ENCODE peak calls at places on chromosomes 3 and 15, in seven cellular contexts. Z is NCI-H2171 treated with DMSO at 0.1 percent for 48 hours; O is T1000; K is iPS-NIHi11; Y is stimulated activated CD8-positive, alpha-beta memory T cell treated with anti-CD3 and anti-CD28 coated beads, Interleukin-15, amount 100 ng/mL, for 1 hour; P is CD4-positive, alpha-beta memory T cell; M is CD4-positive, alpha-beta T cell. C is an unnamed sample.

GRCh38 chr3:72203613-72204349 is 418.8 kb upstream of the PROK2 start:
- DNase-seq in Z (no peak), P (no peak), M (no peak), Y (no peak), O (no peak), K (no peak), C (no peak)

GRCh38 chr3:172713316-172713715 is 2.4 kb upstream of the NCEH1 start:
- DNase-seq in O (no peak), M (no peak), Y (no peak), Z (peak), K (no peak), P (no peak), C (no peak)

GRCh38 chr15:100054539-100054938 is 287.2 kb downstream of the ADAMTS17 start:
- DNase-seq in P (no peak), M (no peak), Z (no peak), O (no peak), K (no peak), Y (no peak), C (no peak)

GRCh38 chr3:129389572-129389937 is 38.9 kb downstream of the EFCAB12 start:
- DNase-seq in P (no peak), Z (no peak), M (no peak), K (no peak), O (no peak), Y (no peak), C (no peak)

GRCh38 chr3:172031957-172032356 is 7.4 kb upstream of the FNDC3B start:
- DNase-seq in Y (no peak), Z (no peak), M (no peak), O (no peak), K (no peak), P (no peak), C (no peak)

GRCh38 chr3:149813367-149814281 is 609 bp downstream of the RNF13 start:
- DNase-seq in P (peak), Z (peak), Y (no peak), M (no peak), O (no peak), K (peak), C (no peak)

GRCh38 chr3:167163580-167163979 is 216.5 kb downstream of the ZBBX start:
- DNase-seq in M (no peak), O (no peak), Y (no peak), K (no peak), Z (no peak), P (no peak), C (no peak)

GRCh38 chr3:27861047-27862036 is 139.2 kb upstream of the EOMES start:
- DNase-seq in P (peak), Y (no peak), Z (no peak), O (no peak), M (no peak), K (no peak), C (no peak)

GRCh38 chr3:149180057-149180573 is 41.5 kb downstream of the CP start:
- DNase-seq in K (peak), P (no peak), Z (no peak), M (no peak), Y (no peak), O (peak), C (no peak)

GRCh38 chr3:160837394-160837975 is 81.5 kb downstream of the PPM1L start:
- DNase-seq in Z (no peak), O (no peak), K (no peak), Y (no peak), M (no peak), P (no peak), C (no peak)

GRCh38 chr3:45566205-45566604 is 28.3 kb upstream of the LIMD1 start:
- DNase-seq in Y (no peak), K (no peak), M (no peak), P (no peak), O (no peak), Z (no peak), C (no peak)

GRCh38 chr3:16427309-16427965 is 86.1 kb downstream of the RFTN1 start:
- DNase-seq in M (no peak), O (peak), Y (no peak), Z (no peak), K (no peak), P (no peak), C (no peak)

GRCh38 chr15:78090422-78090821 is 1.9 kb upstream of the SH2D7 start:
- DNase-seq in K (no peak), Y (no peak), O (no peak), M (no peak), Z (no peak), P (no peak), C (no peak)

GRCh38 chr3:160707187-160707789 is 30.3 kb downstream of the ARL14 start:
- DNase-seq in P (peak), M (no peak), K (peak), Y (no peak), Z (peak), O (no peak), C (no peak)

GRCh38 chr15:74827632-74828031 is 1.2 kb downstream of the CPLX3 start:
- DNase-seq in P (no peak), M (no peak), Y (no peak), Z (no peak), O (no peak), K (no peak), C (no peak)

GRCh38 chr3:107838196-107838595 is 252.6 kb downstream of the CD47 start:
- DNase-seq in M (no peak), O (no peak), Y (no peak), Z (no peak), K (no peak), P (no peak), C (no peak)

GRCh38 chr15:70199601-70200000 is 101.9 kb upstream of the TLE3 start:
- DNase-seq in O (no peak), K (no peak), M (no peak), Y (no peak), P (no peak), Z (no peak), C (no peak)

GRCh38 chr15:66151809-66152208 is 101.7 kb downstream of the MEGF11 start:
- DNase-seq in O (no peak), P (no peak), K (peak), Y (no peak), Z (peak), M (no peak), C (no peak)

GRCh38 chr15:100759698-100760356 is 119.8 kb upstream of the ALDH1A3 start:
- DNase-seq in P (no peak), O (peak), Y (no peak), M (no peak), K (no peak), Z (no peak), C (no peak)

GRCh38 chr3:48026951-48027908 is 11.0 kb upstream of the MAP4 start:
- DNase-seq in K (no peak), Z (no peak), P (no peak), Y (no peak), O (no peak), M (no peak), C (no peak)

GRCh38 chr3:43733459-43734384 is 43.0 kb downstream of the ABHD5 start:
- DNase-seq in O (no peak), Y (no peak), K (peak), Z (no peak), P (no peak), M (no peak), C (no peak)

GRCh38 chr15:33194704-33195261 is at the start of gene FMN1:
- DNase-seq in Z (peak), Y (peak), O (no peak), P (peak), M (peak), K (peak), C (peak)

GRCh38 chr15:83602021-83602420 is 51.9 kb upstream of the ADAMTSL3 start:
- DNase-seq in P (no peak), Y (no peak), M (no peak), Z (no peak), O (no peak), K (no peak), C (no peak)

GRCh38 chr3:80688814-80689213 is 921.0 kb upstream of the ROBO1 start:
- DNase-seq in O (no peak), Y (no peak), M (no peak), P (no peak), Z (no peak), K (no peak), C (no peak)

GRCh38 chr3:102125994-102126368 is 276.7 kb downstream of the NFKBIZ start:
- DNase-seq in K (no peak), Z (no peak), O (no peak), M (no peak), Y (no peak), P (no peak), C (no peak)

GRCh38 chr3:87206070-87206469 is 21.0 kb upstream of the CHMP2B start:
- DNase-seq in Y (no peak), Z (no peak), P (no peak), M (no peak), K (no peak), O (peak), C (no peak)

GRCh38 chr3:67077656-67078055 is 79.5 kb downstream of the KBTBD8 start:
- DNase-seq in K (no peak), M (no peak), P (no peak), Z (no peak), Y (no peak), O (no peak), C (no peak)

GRCh38 chr15:65310431-65311137 is 6.1 kb downstream of the RNU5B-1 start:
- DNase-seq in Z (no peak), P (no peak), O (no peak), Y (no peak), M (no peak), K (no peak), C (no peak)

GRCh38 chr15:65833501-65834220 is 35.6 kb upstream of the RAB11A start:
- DNase-seq in M (peak), P (no peak), Z (peak), Y (no peak), K (no peak), O (no peak), C (peak)

GRCh38 chr3:26099692-26100091 is 309.8 kb downstream of the OXSM start:
- DNase-seq in M (no peak), Z (no peak), Y (no peak), K (no peak), P (no peak), O (no peak), C (no peak)

GRCh38 chr3:57179580-57180410 is 14.6 kb upstream of the IL17RD start:
- DNase-seq in K (no peak), O (no peak), Y (no peak), M (no peak), P (no peak), Z (peak), C (no peak)

GRCh38 chr15:66149871-66150270 is 103.7 kb downstream of the MEGF11 start:
- DNase-seq in M (no peak), P (no peak), Z (no peak), Y (no peak), K (no peak), O (no peak), C (no peak)

GRCh38 chr3:190435618-190436017 is 14.1 kb downstream of the TMEM207 start:
- DNase-seq in O (no peak), P (no peak), Y (no peak), M (no peak), Z (no peak), K (no peak), C (no peak)

GRCh38 chr15:25691544-25692430 is 171.3 kb downstream of the ATP10A start:
- DNase-seq in K (no peak), Z (no peak), O (no peak), P (no peak), Y (no peak), M (no peak), C (no peak)

GRCh38 chr15:101088788-101089578 is 162.9 kb downstream of the CHSY1 start:
- DNase-seq in P (peak), O (peak), Y (peak), K (peak), Z (peak), M (peak), C (peak)

GRCh38 chr15:41180206-41180789 is 50.3 kb downstream of the EXD1 start:
- DNase-seq in Y (no peak), P (no peak), K (no peak), Z (no peak), M (no peak), O (no peak), C (no peak)

GRCh38 chr3:105626739-105627138 is 242.1 kb downstream of the CBLB start:
- DNase-seq in Z (no peak), M (no peak), Y (no peak), P (no peak), K (no peak), O (no peak), C (no peak)

GRCh38 chr3:72820405-72820804 is 27.8 kb downstream of the SHQ1 start:
- DNase-seq in Y (no peak), O (no peak), K (no peak), P (no peak), M (no peak), Z (no peak), C (no peak)